ENCODE peak calls at places on chromosomes 2 and 18, in six cellular contexts. V is fibroblast of mammary gland, A is right atrium auricular region, S is foreskin fibroblast, K is fibroblast of the aortic adventitia, H is HAP-1. B is an unnamed sample.

GRCh38 chr18:23503967-23504352 is 649 bp downstream of the RMC1 start:
- DNase-seq in H (no peak), K (no peak), A (no peak), S (no peak), V (no peak), B (peak)

GRCh38 chr2:184178229-184178628 is 420.1 kb upstream of the ZNF804A start:
- DNase-seq in K (no peak), A (no peak), V (no peak), S (no peak), H (peak), B (no peak)

GRCh38 chr18:13279181-13280065 is 60.9 kb downstream of the LDLRAD4 start:
- DNase-seq in A (no peak), S (no peak), K (no peak), H (no peak), V (no peak), B (no peak)

GRCh38 chr2:68512352-68512751 is 45.0 kb downstream of the APLF start:
- DNase-seq in V (no peak), S (no peak), K (no peak), H (no peak), A (no peak), B (no peak)

GRCh38 chr2:64488050-64488974 is 34.4 kb downstream of the LGALSL start:
- DNase-seq in H (peak), V (peak), K (peak), S (peak), A (peak), B (peak)

GRCh38 chr2:199818754-199819153 is 32.2 kb downstream of the FTCDNL1 start:
- DNase-seq in A (no peak), H (no peak), K (no peak), V (no peak), S (no peak), B (no peak)

GRCh38 chr2:122519366-122519765 is 763.9 kb downstream of the TSN start:
- DNase-seq in H (peak), S (no peak), V (peak), K (no peak), A (no peak), B (peak)

GRCh38 chr2:238240761-238241711 is 1.2 kb upstream of the HES6 start:
- DNase-seq in S (peak), A (no peak), V (peak), H (peak), K (no peak), B (no peak)

GRCh38 chr2:85741811-85742507 is 11.8 kb upstream of the ATOH8 start:
- DNase-seq in H (no peak), V (peak), S (peak), K (peak), A (peak), B (peak)

GRCh38 chr2:234512884-234513669 is 16.2 kb upstream of the ARL4C start:
- DNase-seq in A (no peak), H (no peak), S (peak), V (peak), K (peak), B (peak)

GRCh38 chr2:113967272-113967671 is 77.4 kb downstream of the ACTR3 start:
- DNase-seq in K (no peak), S (no peak), H (no peak), V (no peak), A (no peak), B (peak)

GRCh38 chr2:102839668-102840388 is 78.0 kb downstream of the TMEM182 start:
- DNase-seq in S (no peak), A (no peak), V (peak), K (peak), H (peak), B (peak)

GRCh38 chr2:202376460-202377307 is 557 bp downstream of the BMPR2 start:
- DNase-seq in S (peak), A (no peak), H (no peak), V (peak), K (peak), B (no peak)

GRCh38 chr2:181146171-181146570 is 165.8 kb downstream of the UBE2E3 start:
- DNase-seq in V (no peak), A (no peak), H (no peak), S (no peak), K (no peak), B (no peak)

GRCh38 chr2:105324732-105325131 is 4.8 kb downstream of the TGFBRAP1 start:
- DNase-seq in V (no peak), A (no peak), K (no peak), H (no peak), S (peak), B (peak)

GRCh38 chr18:61912476-61912875 is 19.7 kb upstream of the RNF152 start:
- DNase-seq in S (no peak), K (no peak), A (no peak), H (no peak), V (no peak), B (no peak)

GRCh38 chr2:219441451-219442205 is 7.0 kb downstream of the SPEG start:
- DNase-seq in K (peak), A (no peak), V (peak), S (peak), H (peak), B (peak)

GRCh38 chr2:214215107-214215506 is 195.7 kb upstream of the VWC2L start:
- DNase-seq in A (no peak), V (peak), H (no peak), K (no peak), S (no peak), B (no peak)

GRCh38 chr2:69762513-69763494 is 20.9 kb downstream of the ANXA4 start:
- DNase-seq in K (peak), A (no peak), H (no peak), S (no peak), V (peak), B (no peak)

GRCh38 chr18:56173542-56174220 is 464.7 kb downstream of the TXNL1 start:
- DNase-seq in S (no peak), K (no peak), A (no peak), H (no peak), V (no peak), B (no peak)

GRCh38 chr2:39394427-39395002 is 42.6 kb downstream of the MAP4K3 start:
- DNase-seq in V (no peak), S (no peak), H (no peak), A (no peak), K (peak), B (no peak)

GRCh38 chr2:102704531-102704930 is 57.3 kb upstream of the TMEM182 start:
- DNase-seq in S (no peak), K (no peak), A (no peak), H (no peak), V (no peak), B (no peak)

GRCh38 chr18:62897153-62897552 is 181.8 kb downstream of the PHLPP1 start:
- DNase-seq in K (peak), S (peak), A (no peak), V (peak), H (no peak), B (peak)

GRCh38 chr2:126792993-126793392 is 105.7 kb upstream of the TEX51 start:
- DNase-seq in K (no peak), A (no peak), V (no peak), S (no peak), H (no peak), B (no peak)

GRCh38 chr2:43977677-43978076 is 18.1 kb downstream of the LRPPRC start:
- DNase-seq in A (no peak), H (no peak), S (no peak), V (no peak), K (no peak), B (no peak)

GRCh38 chr2:31018280-31018679 is 120.0 kb downstream of the GALNT14 start:
- DNase-seq in S (no peak), K (no peak), H (no peak), V (no peak), A (no peak), B (no peak)

GRCh38 chr2:238892796-238893195 is 44.9 kb downstream of the TWIST2 start:
- DNase-seq in H (no peak), V (no peak), A (no peak), K (no peak), S (no peak), B (no peak)

GRCh38 chr2:43221660-43222471 is 4.5 kb downstream of the ZFP36L2 start:
- DNase-seq in H (peak), S (peak), A (peak), K (peak), V (peak), B (peak)

GRCh38 chr18:13680612-13681011 is 45.7 kb downstream of the FAM210A start:
- DNase-seq in A (no peak), S (no peak), H (no peak), K (no peak), V (peak), B (peak)

GRCh38 chr18:23388357-23388756 is 64.7 kb upstream of the RIOK3 start:
- DNase-seq in A (no peak), K (no peak), S (no peak), V (no peak), H (no peak), B (no peak)

GRCh38 chr18:12420831-12421421 is 13.2 kb downstream of the PRELID3A start:
- DNase-seq in K (no peak), A (no peak), H (peak), V (no peak), S (no peak), B (no peak)

GRCh38 chr2:160510617-160511016 is 17.0 kb upstream of the RBMS1 start:
- DNase-seq in V (peak), H (peak), A (no peak), S (no peak), K (peak), B (peak)

GRCh38 chr2:70104231-70105111 is 17.2 kb downstream of the PCBP1 start:
- DNase-seq in A (no peak), S (peak), K (peak), H (no peak), V (peak), B (peak)

GRCh38 chr2:17107875-17108274 is 410.4 kb downstream of the RAD51AP2 start:
- DNase-seq in A (no peak), S (no peak), H (no peak), K (no peak), V (no peak), B (no peak)

GRCh38 chr2:10963155-10963554 is 51.4 kb downstream of the KCNF1 start:
- DNase-seq in H (no peak), V (peak), K (no peak), S (no peak), A (no peak), B (no peak)

DNA sequence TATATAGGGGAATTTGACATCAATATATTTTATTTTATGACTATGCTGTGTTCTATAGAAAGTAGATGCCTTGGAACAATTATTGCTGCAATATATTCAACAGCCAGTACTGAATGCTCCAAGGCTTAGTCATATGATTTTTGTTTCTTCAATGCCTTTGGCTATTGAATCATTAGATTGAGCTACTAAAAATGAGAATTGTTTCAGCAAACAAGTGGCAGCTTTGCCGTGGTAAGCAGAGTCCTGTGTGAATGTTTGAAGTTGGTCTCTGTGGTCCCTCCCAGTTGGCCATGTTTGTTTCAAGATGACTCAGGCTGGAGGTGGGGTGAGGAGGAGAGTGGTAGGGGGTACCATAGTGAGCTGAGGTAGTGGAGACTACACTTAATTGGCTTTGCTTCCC is 198.6 kb upstream of the EPAS1 start:
- DNase-seq in S (peak), K (peak), H (no peak), A (no peak), V (peak), B (peak)
- H3K4me3 ChIP-seq in S (no peak), K (no peak), H (no peak), A (no peak), V (no peak), B (no peak)

GRCh38 chr2:28893488-28893887 is 979 bp upstream of the WDR43 start:
- DNase-seq in S (no peak), K (no peak), V (no peak), A (no peak), H (no peak), B (no peak)
- H3K4me3 ChIP-seq in S (no peak), K (no peak), V (no peak), A (no peak), H (no peak), B (no peak)

GRCh38 chr2:130373808-130374365 is 18.0 kb downstream of the PTPN18 start:
- DNase-seq in A (no peak), K (no peak), H (no peak), V (no peak), S (no peak), B (no peak)
- H3K4me3 ChIP-seq in A (no peak), K (peak), H (no peak), V (no peak), S (peak), B (peak)

GRCh38 chr18:76486600-76486999 is 8.4 kb downstream of the ZNF516 start:
- DNase-seq in S (no peak), H (no peak), V (no peak), K (no peak), A (no peak), B (no peak)
- H3K4me3 ChIP-seq in S (peak), H (no peak), V (no peak), K (no peak), A (no peak), B (no peak)

GRCh38 chr2:187935126-187935525 is 356.5 kb upstream of the GULP1 start:
- DNase-seq in H (no peak), S (no peak), A (no peak), K (no peak), V (no peak), B (no peak)
- H3K4me3 ChIP-seq in H (no peak), S (no peak), A (no peak), K (no peak), V (no peak), B (no peak)